ENCODE peak calls at places on chromosome 2, in ten cellular contexts. One of them, this sample, is unnamed.

GRCh38 chr2:96558061-96558460 is 21.5 kb downstream of the ARID5A start:
- DNase-seq in uterus: no peak
- DNase-seq in tibial nerve: no peak
- DNase-seq in A549: no peak
- DNase-seq in HepG2: no peak
- DNase-seq in heart left ventricle: no peak
- DNase-seq in IMR-90: no peak
- DNase-seq in K562: no peak
- DNase-seq in breast epithelium: no peak
- DNase-seq in transverse colon: no peak
- DNase-seq in this sample: no peak

GRCh38 chr2:207749873-207750272 is 19.8 kb downstream of the FZD5 start:
- DNase-seq in uterus: no peak
- DNase-seq in tibial nerve: no peak
- DNase-seq in A549: no peak
- DNase-seq in HepG2: no peak
- DNase-seq in heart left ventricle: no peak
- DNase-seq in IMR-90: peak
- DNase-seq in K562: no peak
- DNase-seq in breast epithelium: no peak
- DNase-seq in transverse colon: no peak
- DNase-seq in this sample: no peak

GRCh38 chr2:83873110-83873509 is 586.0 kb downstream of the SUCLG1 start:
- DNase-seq in uterus: no peak
- DNase-seq in tibial nerve: no peak
- DNase-seq in A549: no peak
- DNase-seq in HepG2: no peak
- DNase-seq in heart left ventricle: no peak
- DNase-seq in IMR-90: no peak
- DNase-seq in K562: no peak
- DNase-seq in breast epithelium: no peak
- DNase-seq in transverse colon: no peak
- DNase-seq in this sample: no peak

GRCh38 chr2:61536086-61536722 is 2.0 kb downstream of the XPO1 start:
- DNase-seq in uterus: no peak
- DNase-seq in tibial nerve: peak
- DNase-seq in A549: peak
- DNase-seq in HepG2: peak
- DNase-seq in heart left ventricle: peak
- DNase-seq in IMR-90: peak
- DNase-seq in K562: peak
- DNase-seq in breast epithelium: no peak
- DNase-seq in transverse colon: no peak
- DNase-seq in this sample: no peak

GRCh38 chr2:226030369-226031077 is 631.0 kb downstream of the NYAP2 start:
- DNase-seq in uterus: no peak
- DNase-seq in tibial nerve: no peak
- DNase-seq in A549: no peak
- DNase-seq in HepG2: peak
- DNase-seq in heart left ventricle: no peak
- DNase-seq in IMR-90: no peak
- DNase-seq in K562: no peak
- DNase-seq in breast epithelium: no peak
- DNase-seq in transverse colon: no peak
- DNase-seq in this sample: no peak

GRCh38 chr2:68009526-68009925 is 53.3 kb downstream of the C1D start:
- DNase-seq in uterus: no peak
- DNase-seq in tibial nerve: no peak
- DNase-seq in A549: no peak
- DNase-seq in HepG2: no peak
- DNase-seq in heart left ventricle: no peak
- DNase-seq in IMR-90: no peak
- DNase-seq in K562: no peak
- DNase-seq in breast epithelium: no peak
- DNase-seq in transverse colon: no peak
- DNase-seq in this sample: no peak

GRCh38 chr2:150127995-150128394 is 359.5 kb downstream of the RND3 start:
- DNase-seq in uterus: no peak
- DNase-seq in tibial nerve: no peak
- DNase-seq in A549: no peak
- DNase-seq in HepG2: no peak
- DNase-seq in heart left ventricle: no peak
- DNase-seq in IMR-90: peak
- DNase-seq in K562: no peak
- DNase-seq in breast epithelium: no peak
- DNase-seq in transverse colon: no peak
- DNase-seq in this sample: no peak

GRCh38 chr2:219446101-219446504 is 11.5 kb downstream of the SPEG start:
- DNase-seq in uterus: peak
- DNase-seq in tibial nerve: no peak
- DNase-seq in A549: peak
- DNase-seq in HepG2: no peak
- DNase-seq in heart left ventricle: peak
- DNase-seq in IMR-90: peak
- DNase-seq in K562: no peak
- DNase-seq in breast epithelium: no peak
- DNase-seq in transverse colon: no peak
- DNase-seq in this sample: no peak

DNA sequence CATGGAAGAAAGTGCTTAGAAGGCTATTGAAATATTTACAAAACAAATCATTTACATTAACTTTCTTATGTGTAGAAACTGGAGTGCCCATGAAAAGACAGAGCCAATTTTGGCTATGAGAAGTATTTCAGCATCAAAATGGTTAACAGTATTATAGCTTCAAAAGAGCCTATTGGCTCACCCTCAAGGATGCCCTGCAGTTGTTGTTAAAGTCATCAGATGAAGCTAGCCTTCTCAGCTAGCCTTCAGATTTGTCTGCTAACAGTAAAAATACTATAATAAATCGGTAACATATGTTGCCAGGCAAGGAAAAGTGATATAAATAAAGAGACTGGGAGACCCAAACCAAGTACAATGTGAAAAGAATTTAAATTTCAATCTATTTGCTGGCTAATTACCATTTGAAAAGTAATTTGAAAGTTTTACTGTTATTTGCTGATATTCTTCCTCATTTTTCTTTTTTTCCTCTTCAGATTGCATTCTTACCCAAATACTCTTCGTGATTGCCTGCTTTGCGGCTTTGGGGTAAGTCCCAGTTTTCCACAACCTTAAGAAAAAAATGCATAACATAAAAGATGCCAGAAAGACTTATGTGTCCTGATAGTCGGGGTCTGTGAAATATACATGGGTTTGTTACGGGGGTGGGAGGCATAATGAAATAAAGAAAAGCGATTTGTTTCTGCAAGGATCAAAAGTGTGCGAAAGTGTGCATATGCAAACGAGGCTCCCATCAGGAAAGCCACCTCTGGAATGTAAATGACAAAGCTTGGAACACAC is 256.5 kb downstream of the MEIS1 start:
- DNase-seq in uterus: no peak
- DNase-seq in tibial nerve: no peak
- DNase-seq in A549: no peak
- DNase-seq in HepG2: no peak
- DNase-seq in heart left ventricle: no peak
- DNase-seq in IMR-90: peak
- DNase-seq in K562: no peak
- DNase-seq in breast epithelium: no peak
- DNase-seq in transverse colon: no peak
- DNase-seq in this sample: no peak
- TF ChIP-seq POLR2A in uterus: peak
- TF ChIP-seq POLR2A in tibial nerve: no peak
- TF ChIP-seq POLR2A in A549: no peak
- TF ChIP-seq POLR2A in HepG2: no peak
- TF ChIP-seq POLR2A in heart left ventricle: no peak
- TF ChIP-seq POLR2A in IMR-90: no peak
- TF ChIP-seq POLR2A in K562: no peak
- TF ChIP-seq POLR2A in breast epithelium: no peak
- TF ChIP-seq POLR2A in transverse colon: peak
- TF ChIP-seq POLR2A in this sample: no peak

GRCh38 chr2:178479758-178480226 is 465 bp upstream of the PLEKHA3 start:
- DNase-seq in uterus: no peak
- DNase-seq in tibial nerve: peak
- DNase-seq in A549: no peak
- DNase-seq in HepG2: no peak
- DNase-seq in heart left ventricle: no peak
- DNase-seq in IMR-90: no peak
- DNase-seq in K562: no peak
- DNase-seq in breast epithelium: no peak
- DNase-seq in transverse colon: no peak
- DNase-seq in this sample: no peak

GRCh38 chr2:178479275-178479616 is 846 bp upstream of the FKBP7 start:
- DNase-seq in uterus: no peak
- DNase-seq in tibial nerve: no peak
- DNase-seq in A549: no peak
- DNase-seq in HepG2: no peak
- DNase-seq in heart left ventricle: no peak
- DNase-seq in IMR-90: no peak
- DNase-seq in K562: peak
- DNase-seq in breast epithelium: no peak
- DNase-seq in transverse colon: no peak
- DNase-seq in this sample: no peak

GRCh38 chr2:178482437-178482836 is 2.2 kb downstream of the PLEKHA3 start:
- DNase-seq in uterus: no peak
- DNase-seq in tibial nerve: no peak
- DNase-seq in A549: no peak
- DNase-seq in HepG2: no peak
- DNase-seq in heart left ventricle: no peak
- DNase-seq in IMR-90: no peak
- DNase-seq in K562: peak
- DNase-seq in breast epithelium: no peak
- DNase-seq in transverse colon: no peak
- DNase-seq in this sample: no peak

GRCh38 chr2:178478442-178479274 is at the start of gene FKBP7:
- DNase-seq in uterus: peak
- DNase-seq in tibial nerve: peak
- DNase-seq in A549: peak
- DNase-seq in HepG2: peak
- DNase-seq in heart left ventricle: peak
- DNase-seq in IMR-90: peak
- DNase-seq in K562: peak
- DNase-seq in breast epithelium: peak
- DNase-seq in transverse colon: peak
- DNase-seq in this sample: peak

GRCh38 chr2:178480227-178481181 is at the start of gene PLEKHA3:
- DNase-seq in uterus: peak
- DNase-seq in tibial nerve: peak
- DNase-seq in A549: peak
- DNase-seq in HepG2: peak
- DNase-seq in heart left ventricle: peak
- DNase-seq in IMR-90: peak
- DNase-seq in K562: peak
- DNase-seq in breast epithelium: peak
- DNase-seq in transverse colon: peak
- DNase-seq in this sample: peak
- TF ChIP-seq POLR2A in uterus: peak
- TF ChIP-seq POLR2A in tibial nerve: peak
- TF ChIP-seq POLR2A in A549: peak
- TF ChIP-seq POLR2A in HepG2: peak
- TF ChIP-seq POLR2A in heart left ventricle: no peak
- TF ChIP-seq POLR2A in IMR-90: peak
- TF ChIP-seq POLR2A in K562: peak
- TF ChIP-seq POLR2A in breast epithelium: no peak
- TF ChIP-seq POLR2A in transverse colon: peak
- TF ChIP-seq POLR2A in this sample: peak

DNA sequence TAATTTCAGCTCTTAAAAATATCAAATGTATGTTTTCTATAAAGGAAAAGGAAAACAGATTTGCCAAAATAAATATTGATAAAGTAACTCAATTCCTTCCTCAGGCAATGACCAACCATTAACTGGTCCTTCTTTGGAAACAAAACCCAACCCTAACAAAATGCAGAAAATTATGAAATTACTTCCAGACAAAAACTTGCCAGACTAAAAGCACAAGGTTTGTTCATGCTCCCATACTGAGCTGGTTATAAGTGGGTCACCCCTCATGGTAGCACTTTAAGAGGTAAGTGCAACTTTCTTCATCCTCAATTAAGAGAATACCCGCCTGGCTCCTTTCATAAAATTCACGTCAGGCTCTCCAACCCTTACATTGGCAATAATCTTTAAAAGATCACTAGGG is 31.1 kb upstream of the TTC32 start:
- DNase-seq in uterus: no peak
- DNase-seq in tibial nerve: no peak
- DNase-seq in A549: no peak
- DNase-seq in HepG2: no peak
- DNase-seq in heart left ventricle: no peak
- DNase-seq in IMR-90: no peak
- DNase-seq in K562: no peak
- DNase-seq in breast epithelium: no peak
- DNase-seq in transverse colon: no peak
- DNase-seq in this sample: no peak
- TF ChIP-seq POLR2A in uterus: no peak
- TF ChIP-seq POLR2A in tibial nerve: no peak
- TF ChIP-seq POLR2A in A549: no peak
- TF ChIP-seq POLR2A in HepG2: no peak
- TF ChIP-seq POLR2A in heart left ventricle: no peak
- TF ChIP-seq POLR2A in IMR-90: no peak
- TF ChIP-seq POLR2A in K562: no peak
- TF ChIP-seq POLR2A in breast epithelium: no peak
- TF ChIP-seq POLR2A in transverse colon: no peak
- TF ChIP-seq POLR2A in this sample: no peak

GRCh38 chr2:8679827-8680731 is 1.8 kb upstream of the ID2 start:
- DNase-seq in uterus: no peak
- DNase-seq in tibial nerve: peak
- DNase-seq in A549: peak
- DNase-seq in HepG2: peak
- DNase-seq in heart left ventricle: peak
- DNase-seq in IMR-90: peak
- DNase-seq in K562: no peak
- DNase-seq in breast epithelium: no peak
- DNase-seq in transverse colon: peak
- DNase-seq in this sample: no peak

GRCh38 chr2:8677646-8678592 is 3.9 kb upstream of the ID2 start:
- DNase-seq in uterus: peak
- DNase-seq in tibial nerve: peak
- DNase-seq in A549: peak
- DNase-seq in HepG2: peak
- DNase-seq in heart left ventricle: no peak
- DNase-seq in IMR-90: peak
- DNase-seq in K562: peak
- DNase-seq in breast epithelium: peak
- DNase-seq in transverse colon: peak
- DNase-seq in this sample: no peak

GRCh38 chr2:8679567-8679826 is 2.4 kb upstream of the ID2 start:
- DNase-seq in uterus: no peak
- DNase-seq in tibial nerve: no peak
- DNase-seq in A549: no peak
- DNase-seq in HepG2: no peak
- DNase-seq in heart left ventricle: no peak
- DNase-seq in IMR-90: no peak
- DNase-seq in K562: no peak
- DNase-seq in breast epithelium: no peak
- DNase-seq in transverse colon: no peak
- DNase-seq in this sample: no peak

GRCh38 chr2:8676915-8677645 is 4.8 kb upstream of the ID2 start:
- DNase-seq in uterus: no peak
- DNase-seq in tibial nerve: no peak
- DNase-seq in A549: no peak
- DNase-seq in HepG2: no peak
- DNase-seq in heart left ventricle: no peak
- DNase-seq in IMR-90: peak
- DNase-seq in K562: no peak
- DNase-seq in breast epithelium: no peak
- DNase-seq in transverse colon: peak
- DNase-seq in this sample: no peak

GRCh38 chr2:8678731-8679566 is 2.9 kb upstream of the ID2 start:
- DNase-seq in uterus: peak
- DNase-seq in tibial nerve: peak
- DNase-seq in A549: peak
- DNase-seq in HepG2: peak
- DNase-seq in heart left ventricle: peak
- DNase-seq in IMR-90: peak
- DNase-seq in K562: peak
- DNase-seq in breast epithelium: peak
- DNase-seq in transverse colon: peak
- DNase-seq in this sample: peak
- TF ChIP-seq POLR2A in uterus: peak
- TF ChIP-seq POLR2A in tibial nerve: peak
- TF ChIP-seq POLR2A in A549: peak
- TF ChIP-seq POLR2A in HepG2: no peak
- TF ChIP-seq POLR2A in heart left ventricle: peak
- TF ChIP-seq POLR2A in IMR-90: peak
- TF ChIP-seq POLR2A in K562: peak
- TF ChIP-seq POLR2A in breast epithelium: no peak
- TF ChIP-seq POLR2A in transverse colon: peak
- TF ChIP-seq POLR2A in this sample: no peak

This sample was measured in GM12892.